ENCODE peak calls at places on chromosomes 16 and 17, in seven cellular contexts. T is mammary epithelial cell; L is esophagus squamous epithelium; E is right lobe of liver; W is ascending aorta; N is osteoblast; H is effector memory CD4-positive, alpha-beta T cell. O is an unnamed sample. For H3K4me1, the result is how much of the 10 kb centered on the place peaks cover.

GRCh38 chr17:49457564-49458535 is 37.2 kb upstream of the NGFR start:
- DNase-seq in E (no peak), T (peak), L (no peak), W (no peak), N (peak), H (no peak), O (no peak)

GRCh38 chr16:12501727-12502457 is 301.8 kb downstream of the CPPED1 start:
- DNase-seq in H (no peak), N (no peak), L (no peak), W (no peak), T (no peak), E (no peak), O (no peak)

GRCh38 chr16:88315543-88316105 is 67.1 kb upstream of the ZNF469 start:
- DNase-seq in T (no peak), L (no peak), H (no peak), W (no peak), N (peak), E (no peak), O (no peak)

GRCh38 chr17:41650794-41651624 is 26.6 kb upstream of the KRT17 start:
- DNase-seq in W (no peak), H (no peak), E (no peak), T (peak), N (peak), L (no peak), O (no peak)

GRCh38 chr17:62787358-62787757 is 20.8 kb downstream of the MARCHF10 start:
- DNase-seq in E (no peak), L (no peak), T (peak), W (no peak), H (no peak), N (no peak), O (no peak)

GRCh38 chr16:80294172-80294571 is 246.6 kb upstream of the DYNLRB2 start:
- DNase-seq in E (no peak), H (no peak), T (no peak), W (no peak), N (no peak), L (no peak), O (no peak)

GRCh38 chr17:27336217-27336616 is 42.3 kb downstream of the WSB1 start:
- DNase-seq in T (no peak), N (no peak), E (no peak), W (no peak), H (no peak), L (no peak), O (no peak)

GRCh38 chr17:6534846-6535514 is 21.4 kb downstream of the PITPNM3 start:
- DNase-seq in E (no peak), W (no peak), L (no peak), H (no peak), N (no peak), T (no peak), O (no peak)

GRCh38 chr17:14737984-14738651 is 437.2 kb downstream of the HS3ST3B1 start:
- DNase-seq in T (peak), W (peak), N (peak), H (no peak), E (peak), L (peak), O (peak)

GRCh38 chr16:67458121-67458641 is 22.8 kb downstream of the ATP6V0D1 start:
- DNase-seq in W (no peak), T (no peak), N (peak), H (no peak), L (no peak), E (no peak), O (no peak)

GRCh38 chr16:30406911-30407793 is at the start of gene ZNF771:
- DNase-seq in T (peak), N (peak), E (peak), H (peak), L (peak), W (peak), O (peak)

GRCh38 chr16:57920215-57920890 is 50.6 kb downstream of the CNGB1 start:
- DNase-seq in W (no peak), L (no peak), N (no peak), T (peak), H (no peak), E (no peak), O (no peak)

GRCh38 chr17:47844230-47844629 is 3.2 kb upstream of the SCRN2 start:
- DNase-seq in E (no peak), H (no peak), N (peak), T (no peak), L (no peak), W (no peak), O (no peak)

GRCh38 chr16:82580293-82580900 is 46.4 kb upstream of the CDH13 start:
- DNase-seq in E (no peak), L (no peak), T (peak), H (no peak), W (no peak), N (peak), O (peak)

GRCh38 chr16:84279871-84280270 is 14.8 kb upstream of the WFDC1 start:
- DNase-seq in N (no peak), H (no peak), E (no peak), T (no peak), W (no peak), L (no peak), O (no peak)

GRCh38 chr17:63490858-63491400 is 14.1 kb downstream of the ACE start:
- DNase-seq in T (no peak), N (peak), H (no peak), W (no peak), E (no peak), L (no peak), O (no peak)

GRCh38 chr17:79154951-79155557 is 80.4 kb downstream of the ENGASE start:
- DNase-seq in T (no peak), N (no peak), W (no peak), E (no peak), H (no peak), L (no peak), O (no peak)

GRCh38 chr17:14672830-14673229 is 371.9 kb downstream of the HS3ST3B1 start:
- DNase-seq in E (no peak), T (peak), L (no peak), N (peak), H (no peak), W (no peak), O (no peak)

GRCh38 chr16:56506941-56507340 is 12.9 kb downstream of the BBS2 start:
- DNase-seq in T (peak), H (no peak), E (no peak), N (peak), L (no peak), W (no peak), O (no peak)

GRCh38 chr16:74264806-74265205 is 31.8 kb upstream of the PSMD7 start:
- DNase-seq in E (no peak), W (no peak), H (no peak), N (peak), L (no peak), T (no peak), O (no peak)

GRCh38 chr16:14405611-14406537 is 224.2 kb downstream of the PARN start:
- DNase-seq in T (no peak), L (no peak), H (peak), W (no peak), N (peak), E (peak), O (peak)

GRCh38 chr17:64506201-64506575 is at the start of gene DDX5:
- DNase-seq in L (peak), H (peak), E (peak), T (no peak), W (peak), N (peak), O (peak)

GRCh38 chr16:2260250-2260649 is 7.7 kb downstream of the RNPS1 start:
- DNase-seq in H (no peak), W (no peak), E (no peak), N (no peak), L (no peak), T (no peak), O (no peak)

GRCh38 chr17:48593840-48594411 is 347 bp upstream of the HOXB5 start:
- DNase-seq in E (no peak), L (no peak), H (peak), N (peak), W (no peak), T (peak), O (peak)

GRCh38 chr16:57639172-57639571 is 10.7 kb downstream of the ADGRG1 start:
- DNase-seq in E (peak), W (no peak), N (no peak), H (no peak), T (no peak), L (no peak), O (peak)

GRCh38 chr17:38797091-38797490 is 2.3 kb downstream of the PIP4K2B start:
- DNase-seq in L (no peak), T (peak), H (no peak), E (no peak), N (peak), W (no peak), O (no peak)

GRCh38 chr17:34299017-34299416 is 13.5 kb downstream of the CCL11 start:
- DNase-seq in E (no peak), N (peak), T (no peak), W (no peak), H (no peak), L (no peak), O (no peak)

GRCh38 chr17:76427457-76428231 is 25.3 kb downstream of the UBE2O start:
- DNase-seq in H (no peak), E (no peak), L (no peak), N (no peak), T (no peak), W (no peak), O (peak)

GRCh38 chr17:81165246-81166032 is at the start of gene PVALEF:
- DNase-seq in T (no peak), H (no peak), L (no peak), N (peak), E (no peak), W (no peak), O (no peak)

GRCh38 chr17:45320931-45321461 is 4.2 kb upstream of the MAP3K14 start:
- DNase-seq in N (peak), W (no peak), T (peak), H (no peak), L (no peak), E (no peak), O (no peak)

GRCh38 chr17:74952431-74953128 is 16.9 kb downstream of the OTOP3 start:
- DNase-seq in N (no peak), H (no peak), L (no peak), E (no peak), T (no peak), W (no peak), O (no peak)

DNA sequence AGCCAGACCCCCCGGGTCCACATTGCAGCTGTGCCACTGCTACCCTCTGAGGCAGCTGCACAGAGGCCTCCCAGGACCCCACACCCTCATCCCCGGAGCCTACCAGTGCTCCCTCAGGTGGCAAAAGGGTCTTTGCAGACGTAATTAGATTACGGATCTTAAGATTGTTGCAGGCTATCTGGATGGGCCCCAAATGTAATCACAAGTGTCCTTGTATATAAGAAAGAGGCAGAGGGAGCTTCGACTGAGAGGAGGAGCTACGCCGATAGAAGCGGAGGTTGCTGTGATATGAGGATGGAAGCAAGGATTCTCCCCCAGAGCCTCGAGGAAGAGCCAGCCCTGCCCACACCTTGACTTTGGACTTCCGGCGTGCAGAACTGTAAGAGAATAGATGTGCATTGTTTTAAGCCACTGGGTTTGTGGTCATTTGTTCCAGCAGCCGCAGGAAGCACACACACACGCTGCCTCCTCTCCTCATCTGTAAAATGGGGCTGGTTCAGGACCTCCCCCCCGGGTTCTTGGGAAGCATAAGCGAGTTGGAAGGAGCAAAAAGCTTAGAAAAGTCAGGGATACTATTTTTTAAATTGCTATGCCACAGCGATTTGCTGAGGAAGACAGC is 10.4 kb upstream of the RAI1 start:
- DNase-seq in N (no peak), W (no peak), H (no peak), T (no peak), E (no peak), L (no peak), O (no peak)
- H3K4me1 ChIP-seq in N (under half), W (under half), H (under half), T (half or more), E (under half), L (under half), O (half or more)

GRCh38 chr16:21161211-21161610 is 2.7 kb downstream of the LDAF1 start:
- DNase-seq in T (no peak), L (no peak), W (no peak), N (no peak), H (no peak), E (no peak), O (no peak)

GRCh38 chr16:21160276-21160675 is 1.8 kb downstream of the LDAF1 start:
- DNase-seq in T (no peak), H (no peak), L (no peak), E (no peak), W (no peak), N (no peak), O (no peak)

GRCh38 chr16:21164521-21165168 is 6.2 kb downstream of the LDAF1 start:
- DNase-seq in T (no peak), L (no peak), N (no peak), E (no peak), H (no peak), W (no peak), O (no peak)

GRCh38 chr16:21163576-21163975 is 5.1 kb downstream of the LDAF1 start:
- DNase-seq in L (no peak), H (no peak), N (no peak), E (no peak), W (no peak), T (peak), O (no peak)

GRCh38 chr16:21162661-21163151 is 4.2 kb downstream of the LDAF1 start:
- DNase-seq in L (no peak), E (no peak), T (no peak), N (no peak), W (no peak), H (no peak), O (no peak)
- H3K4me1 ChIP-seq in L (under half), E (under half), T (under half), N (under half), W (under half), H (under half), O (under half)

DNA sequence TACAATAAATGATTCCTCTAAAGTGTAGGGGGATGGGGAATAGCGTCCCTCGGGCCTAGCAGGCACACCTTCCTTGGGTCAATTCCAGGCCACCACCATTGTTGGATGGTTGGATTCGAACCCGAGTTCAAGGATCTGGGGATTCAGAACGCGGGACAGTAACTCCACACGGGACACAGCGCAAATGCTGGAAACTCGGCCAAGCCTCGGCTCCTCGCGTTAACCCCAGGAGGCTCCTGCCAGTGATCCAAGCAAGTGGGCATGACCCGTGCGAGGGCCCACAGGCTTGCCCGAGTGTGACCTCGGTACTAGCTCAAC is 589 bp downstream of the B9D1 start:
- DNase-seq in N (no peak), L (no peak), H (no peak), E (no peak), T (no peak), W (no peak), O (no peak)
- H3K4me1 ChIP-seq in N (under half), L (under half), H (under half), E (under half), T (under half), W (under half), O (under half)

GRCh38 chr17:40130352-40131042 is 8.7 kb downstream of the MSL1 start:
- DNase-seq in W (no peak), N (no peak), T (no peak), L (no peak), H (no peak), E (no peak), O (no peak)
- H3K4me1 ChIP-seq in W (under half), N (under half), T (under half), L (under half), H (under half), E (under half), O (under half)

GRCh38 chr17:56985371-56986162 is 7.6 kb downstream of the SCPEP1 start:
- DNase-seq in L (no peak), E (no peak), T (no peak), N (no peak), H (no peak), W (no peak), O (no peak)

GRCh38 chr17:56987283-56987834 is 9.4 kb downstream of the SCPEP1 start:
- DNase-seq in W (no peak), E (no peak), N (no peak), T (no peak), H (no peak), L (no peak), O (no peak)

GRCh38 chr17:56979091-56979480 is 1.2 kb downstream of the SCPEP1 start:
- DNase-seq in N (no peak), E (no peak), H (no peak), L (no peak), W (no peak), T (peak), O (peak)

GRCh38 chr17:56982312-56982711 is 4.4 kb downstream of the SCPEP1 start:
- DNase-seq in E (no peak), W (no peak), L (no peak), H (no peak), N (no peak), T (peak), O (no peak)

GRCh38 chr17:56983380-56983779 is 5.4 kb downstream of the SCPEP1 start:
- DNase-seq in W (no peak), N (no peak), H (no peak), L (no peak), E (no peak), T (no peak), O (no peak)
- H3K4me1 ChIP-seq in W (under half), N (under half), H (under half), L (under half), E (under half), T (under half), O (under half)

DNA sequence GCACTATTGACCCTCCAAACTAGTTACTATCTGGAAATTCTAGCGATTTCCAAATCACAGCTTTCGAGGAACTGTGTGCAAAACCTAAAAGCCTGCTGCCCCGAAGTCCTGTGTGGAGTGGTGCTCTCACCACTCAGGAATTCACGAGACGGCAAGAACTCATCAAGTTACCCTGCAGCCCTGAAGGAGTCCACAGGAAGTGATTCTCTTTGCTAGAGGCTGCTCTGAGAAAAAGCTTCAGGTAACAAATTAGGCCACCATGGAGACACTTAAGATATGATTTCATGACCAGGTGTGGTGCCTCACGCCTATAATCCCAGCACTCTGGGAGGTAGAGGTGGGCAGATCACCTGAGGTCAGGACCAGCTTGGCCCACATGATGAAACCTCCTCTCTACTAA is 19.1 kb downstream of the ANKRD11 start:
- DNase-seq in L (no peak), T (peak), N (peak), E (no peak), W (no peak), H (no peak), O (no peak)
- H3K4me1 ChIP-seq in L (half or more), T (half or more), N (under half), E (under half), W (under half), H (half or more), O (under half)

DNA sequence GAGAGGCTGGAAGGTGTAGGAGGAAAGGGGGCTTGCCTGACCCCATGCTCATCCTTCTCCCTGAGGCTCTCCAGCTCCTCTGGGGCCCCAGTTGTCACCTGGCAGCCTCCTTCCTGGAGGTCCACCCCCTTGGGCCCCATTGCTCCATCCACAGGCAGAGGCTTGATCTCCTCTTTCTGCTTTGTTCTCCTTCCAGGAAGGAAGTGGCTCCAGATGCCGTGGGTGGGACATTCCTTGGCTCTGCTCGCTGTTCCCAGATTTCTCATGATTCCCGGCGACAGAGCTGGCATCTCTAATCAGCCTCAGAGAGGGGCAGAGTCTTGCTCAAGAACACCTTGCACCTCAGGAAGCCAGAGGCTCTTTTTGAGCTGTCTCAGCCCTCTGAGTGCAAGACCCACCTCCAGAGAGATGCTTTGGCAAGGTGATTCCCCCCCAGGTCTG is 28.5 kb downstream of the CCR7 start:
- DNase-seq in E (no peak), H (no peak), T (no peak), L (no peak), W (no peak), N (peak), O (no peak)
- H3K4me1 ChIP-seq in E (under half), H (half or more), T (half or more), L (half or more), W (under half), N (half or more), O (under half)

O was measured in OCI-LY7.